ENCODE peak calls at places on chromosomes 1 and 21, in ten cellular contexts. N is HCT116, O is body of pancreas, S is adrenal gland, E is heart left ventricle, U is upper lobe of left lung, H is GM12878, R is stomach, X is A549, D is suprapubic skin. G is an unnamed sample. For H3K9me3, the result is how much of the 10 kb centered on the place peaks cover.

GRCh38 chr1:46306159-46306530 is 2.6 kb downstream of the UQCRH start:
- DNase-seq in N (no peak), O (no peak), S (no peak), E (no peak), U (no peak), H (no peak), R (no peak), X (no peak), D (no peak), G (no peak)

GRCh38 chr1:115365738-115366137 is 27.7 kb upstream of the NGF start:
- DNase-seq in N (no peak), O (no peak), S (no peak), E (no peak), U (peak), H (no peak), R (no peak), X (no peak), D (no peak), G (no peak)

GRCh38 chr1:41925712-41926111 is 7.0 kb upstream of the HIVEP3 start:
- DNase-seq in N (no peak), O (no peak), S (no peak), E (no peak), U (no peak), H (no peak), R (no peak), X (no peak), D (no peak), G (no peak)

GRCh38 chr1:211343607-211344334 is 17.1 kb downstream of the TRAF5 start:
- DNase-seq in N (no peak), O (no peak), S (peak), E (no peak), U (no peak), H (no peak), R (no peak), X (no peak), D (no peak), G (no peak)

GRCh38 chr1:207884276-207885029 is 26.5 kb downstream of the CD34 start:
- DNase-seq in N (no peak), O (no peak), S (no peak), E (no peak), U (no peak), H (no peak), R (peak), X (no peak), D (no peak), G (no peak)

GRCh38 chr21:39033878-39034589 is 149.2 kb downstream of the PSMG1 start:
- DNase-seq in N (no peak), O (no peak), S (no peak), E (peak), U (peak), H (no peak), R (peak), X (no peak), D (no peak), G (no peak)

GRCh38 chr1:27600500-27601175 is 3.3 kb downstream of the AHDC1 start:
- DNase-seq in N (no peak), O (no peak), S (no peak), E (no peak), U (no peak), H (no peak), R (no peak), X (no peak), D (no peak), G (no peak)

GRCh38 chr1:58718435-58718834 is 18.6 kb upstream of the MYSM1 start:
- DNase-seq in N (no peak), O (no peak), S (no peak), E (no peak), U (no peak), H (no peak), R (no peak), X (no peak), D (no peak), G (no peak)

GRCh38 chr1:41282679-41283317 is 40.7 kb upstream of the SCMH1 start:
- DNase-seq in N (peak), O (peak), S (peak), E (no peak), U (no peak), H (no peak), R (peak), X (peak), D (no peak), G (no peak)

GRCh38 chr21:32214654-32215305 is 64.1 kb downstream of the MIS18A start:
- DNase-seq in N (no peak), O (no peak), S (no peak), E (no peak), U (no peak), H (no peak), R (no peak), X (no peak), D (no peak), G (no peak)

GRCh38 chr1:244365821-244366220 is 85.9 kb downstream of the ADSS2 start:
- DNase-seq in N (no peak), O (no peak), S (no peak), E (no peak), U (no peak), H (no peak), R (no peak), X (no peak), D (no peak), G (no peak)

DNA sequence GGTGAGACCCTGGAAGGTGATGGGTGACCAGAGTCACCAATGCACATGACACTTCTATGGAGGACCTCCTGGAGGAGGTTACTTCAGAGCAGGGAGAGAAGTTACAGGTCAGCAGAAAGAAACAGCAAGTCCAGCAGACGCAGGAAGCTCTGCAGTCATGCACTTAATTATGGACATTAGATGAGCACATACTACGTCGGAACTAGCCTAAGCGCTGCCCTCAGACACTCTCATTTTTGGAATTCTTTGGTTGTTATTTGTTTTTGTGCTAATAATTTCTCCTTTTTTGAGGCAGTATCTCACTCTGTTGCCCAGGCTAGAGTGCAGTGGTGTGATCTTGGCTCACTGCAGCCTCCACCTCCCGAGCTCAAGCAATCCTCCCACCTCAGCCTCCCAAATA is 93.3 kb upstream of the IFFO2 start:
- DNase-seq in N (no peak), O (no peak), S (no peak), E (no peak), U (no peak), H (no peak), R (no peak), X (no peak), D (no peak), G (no peak)
- H3K9me3 ChIP-seq in N (under half), O (under half), S (under half), E (under half), U (under half), H (under half), R (under half), X (under half), D (under half), G (under half)

GRCh38 chr1:44354840-44355581 is at the start of gene ERI3:
- DNase-seq in N (peak), O (peak), S (peak), E (peak), U (peak), H (peak), R (peak), X (peak), D (peak), G (peak)
- TF ChIP-seq POLR2A in N (no peak), O (peak), S (peak), E (peak), U (no peak), H (peak), R (no peak), X (peak), D (peak), G (peak)

DNA sequence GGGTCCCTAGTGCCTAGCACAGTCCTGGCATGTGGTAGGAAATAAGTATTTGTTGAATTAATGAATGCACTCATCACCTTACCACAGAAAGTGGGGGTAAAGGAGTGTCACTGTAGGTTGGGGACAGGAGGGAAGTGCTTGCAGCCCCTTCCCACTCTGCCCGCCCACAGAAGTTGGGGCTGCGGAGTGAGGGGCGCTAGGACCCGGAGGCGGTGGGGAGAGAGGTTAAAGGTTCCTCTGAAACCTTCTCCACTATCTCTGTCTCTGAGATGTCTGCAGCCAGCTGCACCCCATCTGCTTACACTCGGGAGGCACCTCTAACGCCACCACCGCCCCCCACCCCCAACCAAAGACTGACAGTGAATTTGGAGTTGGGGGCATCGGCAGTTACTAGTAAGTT is 1.4 kb upstream of the WNT2B start:
- DNase-seq in N (no peak), O (no peak), S (no peak), E (no peak), U (peak), H (no peak), R (no peak), X (no peak), D (no peak), G (no peak)
- H3K4me3 ChIP-seq in N (peak), O (no peak), S (no peak), E (no peak), U (no peak), H (peak), R (no peak), X (no peak), D (no peak), G (peak)

GRCh38 chr1:88052162-88052561 is 631.9 kb upstream of the PKN2 start:
- DNase-seq in N (no peak), O (no peak), S (no peak), E (no peak), U (no peak), H (no peak), R (no peak), X (no peak), D (no peak), G (no peak)
- H3K9me3 ChIP-seq in N (under half), O (under half), S (under half), E (under half), U (under half), H (under half), R (under half), X (under half), D (under half), G (under half)

GRCh38 chr1:19979494-19979977 is at the start of gene PLA2G2A:
- DNase-seq in N (no peak), O (no peak), S (peak), E (no peak), U (no peak), H (no peak), R (no peak), X (no peak), D (peak), G (no peak)
- TF ChIP-seq POLR2A in N (no peak), O (no peak), S (no peak), E (no peak), U (no peak), H (no peak), R (no peak), X (no peak), D (no peak), G (no peak)

DNA sequence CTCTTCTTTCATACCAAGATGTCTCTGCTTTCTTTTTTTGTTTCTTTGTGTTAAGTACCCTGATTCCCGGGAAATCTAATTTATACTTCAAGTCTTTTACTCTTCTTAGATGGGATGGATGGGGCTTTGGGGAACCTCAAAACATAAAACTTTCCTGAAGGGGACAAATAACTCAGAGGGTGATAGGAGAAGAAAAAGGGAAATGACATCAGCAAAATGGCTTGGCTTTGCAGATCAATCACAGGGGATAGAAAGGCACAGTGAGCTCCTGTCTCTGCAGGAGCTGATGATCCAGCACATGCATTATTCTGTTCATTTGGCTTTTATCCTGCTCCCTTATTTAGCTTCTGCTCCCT is 1.4 kb upstream of the CA14 start:
- DNase-seq in N (no peak), O (no peak), S (no peak), E (no peak), U (no peak), H (no peak), R (no peak), X (no peak), D (no peak), G (no peak)
- H3K4me3 ChIP-seq in N (no peak), O (no peak), S (no peak), E (peak), U (no peak), H (peak), R (no peak), X (no peak), D (peak), G (no peak)

G was measured in esophagus squamous epithelium.